ENCODE peak calls at places on chromosomes 4 and X, in nine cellular contexts. B is GM12865, T is H9, I is AG08395, Q is SW480, X is HEK293T, W is SJSA1, K is Daoy, P is hippocampal formation. E is an unnamed sample.

GRCh38 chr4:76208005-76208765 is 5.4 kb downstream of the SCARB2 start:
- DNase-seq in I (peak; percentile 74), P (peak; percentile 90), W (peak; percentile 67), Q (peak; percentile 30), B (no peak), K (peak; percentile 75), T (no peak), X (peak; percentile 21), E (no peak)

GRCh38 chr4:38071801-38072567 is 111.8 kb downstream of the PTTG2 start:
- DNase-seq in Q (peak; percentile 10), P (no peak), X (no peak), B (peak; percentile 38), W (no peak), K (no peak), T (no peak), I (no peak), E (no peak)

GRCh38 chrX:50635811-50636365 is 165.3 kb upstream of the DGKK start:
- DNase-seq in X (no peak), P (no peak), Q (no peak), B (no peak), K (no peak), W (no peak), I (no peak), T (no peak), E (no peak)

GRCh38 chr4:478373-478772 is 20.6 kb downstream of the ZNF721 start:
- DNase-seq in X (no peak), Q (no peak), W (no peak), I (no peak), T (no peak), B (no peak), K (peak; percentile 19), P (no peak), E (no peak)

GRCh38 chrX:13898603-13899002 is 81.7 kb upstream of the GPM6B start:
- DNase-seq in Q (no peak), T (no peak), P (no peak), W (no peak), K (peak; percentile 12), B (no peak), X (no peak), I (no peak), E (no peak)

GRCh38 chrX:21738145-21738949 is 19.6 kb downstream of the SMPX start:
- DNase-seq in X (peak; percentile 75), T (peak; percentile 85), W (no peak), P (no peak), K (no peak), B (no peak), I (no peak), Q (no peak), E (no peak)

GRCh38 chr4:14018191-14018853 is 390.8 kb upstream of the BOD1L1 start:
- DNase-seq in B (no peak), X (no peak), K (no peak), Q (no peak), T (no peak), P (no peak), W (no peak), I (no peak), E (no peak)

GRCh38 chr4:67680568-67681222 is 20.3 kb downstream of the UBA6 start:
- DNase-seq in K (no peak), Q (no peak), T (no peak), X (no peak), B (no peak), W (no peak), P (no peak), I (peak; percentile 22), E (no peak)

GRCh38 chrX:25034889-25035288 is 19.1 kb upstream of the ARX start:
- DNase-seq in Q (peak; percentile 37), T (no peak), X (no peak), B (no peak), I (no peak), P (no peak), W (no peak), K (peak; percentile 37), E (no peak)

GRCh38 chrX:29308726-29309125 is 721.5 kb downstream of the IL1RAPL1 start:
- DNase-seq in T (peak; percentile 24), X (no peak), K (no peak), W (no peak), B (no peak), I (no peak), Q (no peak), P (no peak), E (no peak)

GRCh38 chrX:154349979-154350378 is 24.5 kb downstream of the FLNA start:
- DNase-seq in T (no peak), B (no peak), K (no peak), W (no peak), P (no peak), X (no peak), Q (no peak), I (no peak), E (no peak)

GRCh38 chrX:38620623-38621022 is 59.3 kb downstream of the TSPAN7 start:
- DNase-seq in X (no peak), K (no peak), I (no peak), T (no peak), W (no peak), P (no peak), B (no peak), Q (no peak), E (no peak)

GRCh38 chr4:71520850-71521249 is 182.0 kb downstream of the SLC4A4 start:
- DNase-seq in P (no peak), X (no peak), B (no peak), I (no peak), Q (no peak), T (no peak), W (no peak), K (no peak), E (no peak)

GRCh38 chr4:80036949-80037348 is 36.1 kb downstream of the ANTXR2 start:
- DNase-seq in X (no peak), B (no peak), I (peak; percentile 71), K (no peak), P (no peak), T (no peak), Q (no peak), W (peak; percentile 62), E (no peak)

GRCh38 chrX:152137771-152138387 is 498 bp downstream of the MAGEA10 start:
- DNase-seq in B (no peak), W (no peak), I (no peak), X (no peak), K (no peak), T (no peak), Q (no peak), P (no peak), E (no peak)

GRCh38 chr4:28386776-28387175 is 1526.1 kb downstream of the STIM2 start:
- DNase-seq in P (no peak), B (no peak), W (no peak), X (no peak), T (no peak), K (no peak), Q (no peak), I (no peak), E (no peak)

GRCh38 chr4:52869196-52869595 is 7.1 kb downstream of the RASL11B start:
- DNase-seq in I (peak; percentile 70), Q (no peak), K (no peak), P (peak; percentile 12), W (no peak), B (no peak), X (no peak), T (no peak), E (no peak)

GRCh38 chr4:118586357-118586790 is 98.8 kb upstream of the METTL14 start:
- DNase-seq in P (no peak), W (no peak), I (no peak), Q (no peak), X (no peak), K (no peak), T (no peak), B (no peak), E (no peak)

GRCh38 chr4:158809611-158810486 is 41.0 kb downstream of the FNIP2 start:
- DNase-seq in K (peak; percentile 75), Q (peak; percentile 80), I (peak; percentile 66), X (peak; percentile 47), T (no peak), W (peak; percentile 95), B (peak; percentile 63), P (no peak), E (peak; percentile 36)

GRCh38 chrX:3712080-3712869 is 1.2 kb downstream of the PRKX start:
- DNase-seq in I (peak; percentile 22), K (no peak), Q (no peak), X (no peak), B (peak; percentile 33), W (no peak), T (no peak), P (no peak), E (no peak)

GRCh38 chr4:74535471-74535870 is 90.5 kb downstream of the AREG start:
- DNase-seq in K (no peak), Q (no peak), I (no peak), B (no peak), P (no peak), T (no peak), X (no peak), W (no peak), E (no peak)

GRCh38 chr4:78166582-78166981 is 109.5 kb downstream of the FRAS1 start:
- DNase-seq in I (peak; percentile 11), T (no peak), Q (peak; percentile 81), W (no peak), K (peak; percentile 31), B (no peak), P (no peak), X (no peak), E (no peak)

GRCh38 chrX:39903937-39904336 is 193.8 kb downstream of the BCOR start:
- DNase-seq in B (peak; percentile 8), W (no peak), T (no peak), P (no peak), K (peak; percentile 67), X (no peak), I (peak; percentile 43), Q (peak; percentile 54), E (no peak)

GRCh38 chr4:54322817-54323417 is 93.8 kb downstream of the PDGFRA start:
- DNase-seq in T (peak; percentile 85), K (peak; percentile 33), B (peak; percentile 79), X (peak; percentile 74), W (peak; percentile 28), Q (peak; percentile 61), I (peak; percentile 81), P (peak; percentile 47), E (peak; percentile 45)

GRCh38 chr4:109303141-109303499 is 662 bp upstream of the COL25A1 start:
- DNase-seq in P (no peak), K (peak; percentile 35), B (no peak), Q (no peak), W (peak; percentile 11), X (peak; percentile 54), I (peak; percentile 7), T (no peak), E (no peak)

GRCh38 chrX:78455901-78456300 is 128.5 kb upstream of the CYSLTR1 start:
- DNase-seq in B (no peak), K (no peak), T (no peak), Q (no peak), P (no peak), X (no peak), W (no peak), I (peak; percentile 2), E (no peak)

GRCh38 chr4:44194365-44194764 is 254.2 kb downstream of the KCTD8 start:
- DNase-seq in Q (no peak), X (no peak), T (no peak), B (no peak), K (no peak), I (no peak), W (no peak), P (no peak), E (no peak)

GRCh38 chrX:19698125-19698524 is 182.8 kb upstream of the MAP3K15 start:
- DNase-seq in I (peak; percentile 56), Q (no peak), P (no peak), W (no peak), T (no peak), K (peak; percentile 18), B (no peak), X (no peak), E (no peak)

E was measured in GM18507.